ENCODE peak calls at places on chromosomes 6 and 20, in ten cellular contexts. D is LoVo; F is CD8-positive, alpha-beta T cell; C is bronchial epithelial cell; O is type B pancreatic cell; U is H54; Q is NCI-H510A treated with DMSO at 0.1 percent for 48 hours; L is pons; X is nucleus accumbens; N is hepatocyte. A is an unnamed sample.

GRCh38 chr20:56424931-56425330 is 12.9 kb downstream of the CASS4 start:
- DNase-seq in U (no peak), Q (no peak), F (no peak), C (no peak), N (no peak), X (no peak), O (no peak), D (no peak), L (no peak), A (no peak)

GRCh38 chr20:49979030-49979832 is 3.5 kb upstream of the SNAI1 start:
- DNase-seq in C (no peak), Q (peak), F (peak), D (peak), U (no peak), N (peak), L (peak), O (peak), X (peak), A (peak)

GRCh38 chr6:115717472-115717871 is 343.2 kb downstream of the FRK start:
- DNase-seq in O (no peak), C (no peak), X (no peak), U (no peak), N (no peak), D (no peak), Q (no peak), F (no peak), L (no peak), A (no peak)

GRCh38 chr6:36721369-36722140 is 23.9 kb downstream of the RAB44 start:
- DNase-seq in F (no peak), C (no peak), L (no peak), O (no peak), N (no peak), X (no peak), D (no peak), U (no peak), Q (no peak), A (no peak)

GRCh38 chr6:63351995-63352586 is 32.3 kb upstream of the LGSN start:
- DNase-seq in D (peak), X (no peak), F (no peak), L (peak), C (peak), U (no peak), Q (peak), O (no peak), N (peak), A (no peak)

GRCh38 chr20:33249456-33249855 is 13.7 kb downstream of the BPIFA1 start:
- DNase-seq in U (no peak), D (no peak), F (no peak), L (no peak), Q (no peak), X (no peak), N (no peak), O (no peak), C (no peak), A (no peak)

GRCh38 chr20:44924526-44924925 is 14.7 kb downstream of the PABPC1L start:
- DNase-seq in X (no peak), Q (no peak), F (no peak), D (no peak), C (no peak), L (no peak), N (no peak), U (no peak), O (no peak), A (no peak)

GRCh38 chr20:48789781-48790544 is 37.8 kb downstream of the PREX1 start:
- DNase-seq in C (no peak), Q (peak), O (no peak), X (no peak), U (no peak), L (no peak), F (no peak), N (no peak), D (no peak), A (no peak)

GRCh38 chr6:56752534-56752933 is 109.8 kb upstream of the DST start:
- DNase-seq in X (no peak), U (no peak), O (no peak), F (no peak), D (no peak), L (no peak), C (no peak), Q (no peak), N (no peak), A (no peak)

GRCh38 chr20:38222231-38222922 is 38.2 kb downstream of the KIAA1755 start:
- DNase-seq in O (no peak), U (peak), F (peak), L (no peak), C (peak), N (peak), Q (peak), D (peak), X (no peak), A (peak)

GRCh38 chr20:62320581-62321354 is 18.0 kb downstream of the ADRM1 start:
- DNase-seq in O (no peak), C (no peak), N (peak), D (no peak), F (no peak), L (no peak), Q (no peak), X (no peak), U (no peak), A (no peak)

GRCh38 chr20:37627060-37627766 is 66.6 kb upstream of the CTNNBL1 start:
- DNase-seq in O (no peak), N (peak), F (no peak), C (peak), Q (no peak), U (peak), L (peak), X (no peak), D (peak), A (peak)

GRCh38 chr6:118350881-118351430 is 197.1 kb upstream of the PLN start:
- DNase-seq in C (no peak), Q (peak), X (no peak), O (no peak), U (no peak), N (peak), F (no peak), D (no peak), L (no peak), A (no peak)

GRCh38 chr6:130467146-130467545 is 101.3 kb downstream of the TMEM200A start:
- DNase-seq in O (no peak), F (no peak), Q (no peak), U (no peak), L (no peak), X (no peak), D (no peak), N (no peak), C (no peak), A (no peak)

GRCh38 chr6:122747573-122747972 is 31.9 kb upstream of the FABP7 start:
- DNase-seq in Q (no peak), L (no peak), C (no peak), U (no peak), N (no peak), F (no peak), O (no peak), X (no peak), D (no peak), A (no peak)

GRCh38 chr6:41443616-41444525 is 102.3 kb upstream of the FOXP4 start:
- DNase-seq in U (no peak), X (no peak), L (no peak), O (no peak), N (peak), Q (no peak), C (no peak), F (no peak), D (no peak), A (no peak)

GRCh38 chr20:22529150-22530019 is 55.0 kb downstream of the FOXA2 start:
- DNase-seq in F (no peak), L (no peak), X (no peak), D (no peak), Q (no peak), O (no peak), N (no peak), U (no peak), C (no peak), A (no peak)

GRCh38 chr20:53911301-53911700 is 159.1 kb downstream of the BCAS1 start:
- DNase-seq in D (no peak), N (no peak), F (no peak), Q (no peak), O (no peak), X (no peak), U (no peak), L (no peak), C (no peak), A (no peak)

GRCh38 chr6:6723792-6724318 is 135.3 kb downstream of the LY86 start:
- DNase-seq in U (no peak), C (no peak), Q (no peak), D (peak), L (peak), F (no peak), X (no peak), O (no peak), N (peak), A (no peak)

GRCh38 chr6:161038229-161039003 is 46.8 kb downstream of the MAP3K4 start:
- DNase-seq in O (no peak), X (no peak), C (peak), N (no peak), F (no peak), U (peak), Q (no peak), L (no peak), D (peak), A (peak)

GRCh38 chr6:52392944-52393343 is 27.2 kb upstream of the EFHC1 start:
- DNase-seq in C (peak), Q (no peak), N (no peak), D (no peak), U (no peak), O (no peak), L (no peak), F (no peak), X (no peak), A (no peak)

GRCh38 chr20:60729119-60729900 is 522.8 kb upstream of the CDH4 start:
- DNase-seq in D (no peak), F (no peak), C (no peak), N (no peak), O (no peak), U (no peak), Q (no peak), X (no peak), L (no peak), A (no peak)

GRCh38 chr6:143419526-143419925 is 31.0 kb downstream of the ADAT2 start:
- DNase-seq in D (no peak), Q (no peak), F (no peak), O (no peak), C (no peak), L (no peak), U (no peak), X (no peak), N (no peak), A (no peak)

GRCh38 chr20:3590164-3590563 is 73.0 kb downstream of the GFRA4 start:
- DNase-seq in F (no peak), D (no peak), Q (peak), L (no peak), U (no peak), C (no peak), N (no peak), X (no peak), O (no peak), A (no peak)

GRCh38 chr6:156710479-156710878 is 66.7 kb upstream of the ARID1B start:
- DNase-seq in U (no peak), N (no peak), D (no peak), F (no peak), O (no peak), Q (no peak), L (no peak), X (no peak), C (no peak), A (no peak)

GRCh38 chr6:30060634-30060981 is 457 bp upstream of the POLR1H start:
- DNase-seq in C (no peak), D (no peak), U (no peak), N (peak), Q (peak), F (no peak), L (no peak), X (peak), O (no peak), A (no peak)

A was measured in T1000.